ENCODE peak calls at places on chromosomes 13 and 19, in nine cellular contexts. T, Y, O, W, B, V, S, P and U are unnamed samples.

GRCh38 chr13:84985860-84986259 is 813.4 kb downstream of the SLITRK6 start:
- DNase-seq in T (peak; percentile 20), Y (no peak), O (no peak), W (no peak), B (peak; percentile 2), V (no peak), S (no peak), P (no peak), U (no peak)

GRCh38 chr13:75326173-75327131 is 155.5 kb downstream of the TBC1D4 start:
- DNase-seq in T (peak; percentile 84), Y (peak; percentile 56), O (no peak), W (no peak), B (peak; percentile 69), V (peak; percentile 72), S (no peak), P (no peak), U (no peak)

GRCh38 chr13:65631078-65631477 is 1599.1 kb downstream of the PCDH9 start:
- DNase-seq in T (no peak), Y (no peak), O (no peak), W (no peak), B (no peak), V (no peak), S (no peak), P (no peak), U (no peak)

GRCh38 chr19:2814426-2814825 is 5.2 kb upstream of the ZNF554 start:
- DNase-seq in T (no peak), Y (no peak), O (no peak), W (no peak), B (no peak), V (no peak), S (no peak), P (no peak), U (no peak)

GRCh38 chr13:113548778-113549621 is 35.6 kb upstream of the TFDP1 start:
- DNase-seq in T (no peak), Y (no peak), O (peak; percentile 51), W (no peak), B (no peak), V (no peak), S (no peak), P (no peak), U (peak; percentile 43)

GRCh38 chr19:9650345-9650744 is 24.6 kb downstream of the ZNF562 start:
- DNase-seq in T (no peak), Y (no peak), O (no peak), W (no peak), B (no peak), V (no peak), S (no peak), P (no peak), U (no peak)

GRCh38 chr13:19587635-19588300 is 26.4 kb upstream of the TPTE2 start:
- DNase-seq in T (peak; percentile 80), Y (peak; percentile 9), O (peak; percentile 62), W (peak; percentile 27), B (peak; percentile 56), V (peak; percentile 21), S (no peak), P (no peak), U (no peak)

GRCh38 chr13:97354808-97355207 is 79.2 kb upstream of the RAP2A start:
- DNase-seq in T (no peak), Y (no peak), O (no peak), W (no peak), B (no peak), V (no peak), S (no peak), P (no peak), U (no peak)

GRCh38 chr19:33303791-33304759 is 1.7 kb upstream of the CEBPA start:
- DNase-seq in T (no peak), Y (no peak), O (no peak), W (no peak), B (no peak), V (no peak), S (no peak), P (no peak), U (no peak)

GRCh38 chr13:100301418-100301817 is 212.5 kb downstream of the PCCA start:
- DNase-seq in T (peak; percentile 89), Y (no peak), O (no peak), W (no peak), B (peak; percentile 15), V (no peak), S (no peak), P (no peak), U (no peak)

GRCh38 chr19:10852098-10852800 is 4.0 kb downstream of the C19orf38 start:
- DNase-seq in T (no peak), Y (no peak), O (no peak), W (no peak), B (peak; percentile 83), V (no peak), S (no peak), P (no peak), U (no peak)

GRCh38 chr13:51585234-51585672 is 991 bp downstream of the WDFY2 start:
- DNase-seq in T (no peak), Y (no peak), O (peak; percentile 40), W (no peak), B (no peak), V (no peak), S (no peak), P (no peak), U (no peak)

GRCh38 chr19:13076787-13077186 is 25.9 kb downstream of the LYL1 start:
- DNase-seq in T (no peak), Y (no peak), O (no peak), W (no peak), B (no peak), V (no peak), S (no peak), P (no peak), U (no peak)

GRCh38 chr13:95360052-95360451 is 58.8 kb upstream of the ABCC4 start:
- DNase-seq in T (no peak), Y (no peak), O (no peak), W (no peak), B (no peak), V (no peak), S (no peak), P (no peak), U (no peak)

GRCh38 chr19:33953023-33953422 is 156.4 kb downstream of the KCTD15 start:
- DNase-seq in T (no peak), Y (no peak), O (no peak), W (no peak), B (no peak), V (no peak), S (no peak), P (no peak), U (no peak)

DNA sequence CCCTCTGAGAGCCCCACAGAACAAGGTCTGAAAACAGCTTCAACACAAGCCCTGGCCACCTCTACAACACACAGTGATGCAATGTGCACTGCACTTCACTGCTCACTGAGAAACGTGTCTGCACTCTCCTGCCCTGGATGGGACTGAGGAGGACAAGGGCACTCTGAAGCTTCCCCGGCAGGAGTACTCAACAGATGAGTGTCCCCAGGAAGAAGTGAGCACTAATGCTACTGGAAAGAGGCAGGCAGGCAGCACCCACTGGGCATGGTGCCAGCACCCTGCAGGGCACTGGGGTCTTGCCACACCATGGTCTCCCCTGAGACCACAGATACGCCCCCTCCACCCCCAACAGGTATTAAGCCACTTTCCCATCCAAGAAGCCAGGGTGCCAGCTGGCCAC is 17.7 kb upstream of the SLC35E1 start:
- DNase-seq in T (peak; percentile 43), Y (no peak), O (no peak), W (no peak), B (no peak), V (no peak), S (no peak), P (peak; percentile 43), U (no peak)
- H3K4me1 ChIP-seq in T (peaks cover 51% of the 10 kb centered on the region), Y (peaks cover 82% of the 10 kb centered on the region), O (peaks cover 59% of the 10 kb centered on the region), W (peaks cover 7% of the 10 kb centered on the region), B (peaks cover 24% of the 10 kb centered on the region), V (peaks cover 76% of the 10 kb centered on the region), S (peaks cover 67% of the 10 kb centered on the region), P (peaks cover 63% of the 10 kb centered on the region), U (peaks cover 67% of the 10 kb centered on the region)

DNA sequence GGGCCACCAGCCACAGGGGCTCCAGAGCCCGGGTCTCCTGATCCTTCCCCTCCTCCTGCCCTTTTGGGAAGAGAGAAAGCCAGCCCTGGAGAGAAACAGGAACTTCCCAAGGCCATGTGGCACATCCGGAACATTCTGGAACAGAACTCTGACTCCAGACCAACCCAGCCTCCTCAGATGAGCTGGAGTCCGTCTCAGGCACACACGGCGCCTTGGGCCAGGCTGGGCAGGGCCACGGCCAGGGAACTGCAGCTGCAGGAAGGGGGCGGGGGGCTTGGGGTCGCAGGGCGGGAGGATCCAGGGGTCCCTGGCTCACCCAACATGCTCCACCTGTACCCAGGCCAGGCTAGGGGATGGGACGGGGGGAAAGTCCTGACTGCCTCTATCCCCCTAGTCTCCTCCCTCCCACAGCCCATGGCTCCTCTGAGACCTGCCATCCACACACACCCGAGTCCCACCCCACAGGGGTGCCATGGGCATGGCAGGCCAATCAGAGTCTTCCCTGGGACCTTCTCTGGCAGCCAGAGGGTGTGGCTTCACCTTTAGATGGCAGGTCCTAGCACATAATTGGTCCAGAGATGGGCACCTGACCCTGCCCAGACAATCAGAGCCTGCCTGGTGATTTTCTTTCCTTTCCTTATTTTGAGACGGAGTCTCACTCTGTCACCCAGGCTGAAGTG is 22.9 kb downstream of the SBNO2 start:
- DNase-seq in T (no peak), Y (no peak), O (peak; percentile 66), W (no peak), B (no peak), V (no peak), S (no peak), P (no peak), U (no peak)
- H3K4me1 ChIP-seq in T (peaks cover 24% of the 10 kb centered on the region), Y (no peaks in the 10 kb centered on the region), O (peaks cover 43% of the 10 kb centered on the region), W (no peaks in the 10 kb centered on the region), B (peaks cover 7% of the 10 kb centered on the region), V (no peaks in the 10 kb centered on the region), S (peaks cover 49% of the 10 kb centered on the region), P (peaks cover 40% of the 10 kb centered on the region), U (peaks cover 23% of the 10 kb centered on the region)

GRCh38 chr13:68128297-68128915 is 898.3 kb upstream of the PCDH9 start:
- DNase-seq in T (no peak), Y (no peak), O (no peak), W (no peak), B (no peak), V (no peak), S (no peak), P (no peak), U (no peak)
- H3K4me1 ChIP-seq in T (no peaks in the 10 kb centered on the region), Y (no peaks in the 10 kb centered on the region), O (no peaks in the 10 kb centered on the region), W (no peaks in the 10 kb centered on the region), B (peaks cover 8% of the 10 kb centered on the region), V (no peaks in the 10 kb centered on the region), S (no peaks in the 10 kb centered on the region), P (no peaks in the 10 kb centered on the region), U (no peaks in the 10 kb centered on the region)

DNA sequence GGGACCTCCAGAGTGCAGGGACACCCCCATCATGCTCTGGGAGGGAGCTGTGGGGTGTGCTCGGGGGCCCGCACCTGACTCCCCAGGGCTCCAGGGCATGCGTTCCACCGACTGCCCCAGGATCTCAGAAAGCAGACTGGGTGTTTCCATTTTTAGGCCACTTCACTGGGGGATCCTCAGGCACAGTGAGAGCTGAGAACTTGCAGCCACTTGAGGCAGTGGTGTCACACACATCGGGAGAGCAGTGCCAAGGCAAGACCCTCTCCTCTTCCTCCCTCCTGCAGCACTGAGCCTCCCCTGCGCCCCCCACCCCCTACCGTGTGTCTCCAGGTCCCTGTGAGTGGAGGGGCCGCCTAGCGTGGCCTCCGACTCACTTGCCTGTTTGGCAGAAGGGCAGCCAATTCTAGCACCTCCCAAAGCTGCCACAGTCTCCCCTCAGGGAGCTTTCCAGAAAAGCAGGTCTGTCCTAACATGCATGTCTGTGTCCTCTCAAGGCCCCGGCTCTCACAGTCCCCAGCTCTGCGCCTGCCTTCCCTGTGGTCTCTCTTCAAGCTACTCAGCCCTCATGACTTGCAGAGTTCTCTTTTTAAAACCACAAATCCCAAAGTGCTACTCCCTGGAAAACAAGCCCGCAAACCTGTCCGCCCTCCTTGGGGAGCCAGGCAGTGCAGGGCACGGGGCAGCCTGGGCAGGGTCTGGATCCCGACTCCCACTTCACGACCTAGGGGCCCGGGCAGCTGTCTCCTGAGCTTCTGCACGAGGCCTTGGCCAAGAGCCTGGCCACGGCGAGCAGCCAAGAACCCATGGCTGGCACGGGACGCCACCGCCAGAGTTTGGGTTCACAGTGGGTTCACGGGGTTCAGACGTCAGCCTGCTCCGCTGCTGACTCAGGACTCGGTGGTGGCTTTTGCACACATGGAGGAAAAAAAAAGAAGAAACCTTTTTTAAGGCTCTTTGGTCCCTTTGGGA is 94.1 kb downstream of the STK24 start:
- DNase-seq in T (no peak), Y (no peak), O (peak; percentile 83), W (no peak), B (peak; percentile 17), V (no peak), S (peak; percentile 45), P (peak; percentile 57), U (peak; percentile 73)
- H3K4me1 ChIP-seq in T (peaks cover 32% of the 10 kb centered on the region), Y (peaks cover 84% of the 10 kb centered on the region), O (peaks cover 40% of the 10 kb centered on the region), W (peaks cover 44% of the 10 kb centered on the region), B (peaks cover 24% of the 10 kb centered on the region), V (peaks cover 63% of the 10 kb centered on the region), S (peaks cover 85% of the 10 kb centered on the region), P (peaks cover 34% of the 10 kb centered on the region), U (peaks cover 26% of the 10 kb centered on the region)